ENCODE peak calls at places on chromosome 22, in seven cellular contexts. One of them, this sample, is unnamed.

GRCh38 chr22:19941365-19942070 is at the start of the genes COMT and TXNRD2:
- DNase-seq in M059J: peak
- DNase-seq in Calu3: peak
- DNase-seq in cerebellum: peak
- DNase-seq in naive thymus-derived CD4-positive, alpha-beta T cell: peak
- DNase-seq in NCI-H2171 treated with DMSO at 0.1 percent for 48 hours: peak
- DNase-seq in sigmoid colon: peak
- DNase-seq in this sample: no peak

GRCh38 chr22:41523464-41524221 is 20.6 kb downstream of the POLR3H start:
- DNase-seq in M059J: peak
- DNase-seq in Calu3: no peak
- DNase-seq in cerebellum: no peak
- DNase-seq in naive thymus-derived CD4-positive, alpha-beta T cell: no peak
- DNase-seq in NCI-H2171 treated with DMSO at 0.1 percent for 48 hours: no peak
- DNase-seq in sigmoid colon: no peak
- DNase-seq in this sample: no peak

GRCh38 chr22:17501679-17502285 is 61.5 kb upstream of the SLC25A18 start:
- DNase-seq in M059J: peak
- DNase-seq in Calu3: peak
- DNase-seq in cerebellum: peak
- DNase-seq in naive thymus-derived CD4-positive, alpha-beta T cell: no peak
- DNase-seq in NCI-H2171 treated with DMSO at 0.1 percent for 48 hours: peak
- DNase-seq in sigmoid colon: no peak
- DNase-seq in this sample: no peak

GRCh38 chr22:38133331-38133730 is 22.8 kb upstream of the BAIAP2L2 start:
- DNase-seq in M059J: no peak
- DNase-seq in Calu3: no peak
- DNase-seq in cerebellum: no peak
- DNase-seq in naive thymus-derived CD4-positive, alpha-beta T cell: no peak
- DNase-seq in NCI-H2171 treated with DMSO at 0.1 percent for 48 hours: no peak
- DNase-seq in sigmoid colon: no peak
- DNase-seq in this sample: peak

GRCh38 chr22:49295465-49295743 is 532.3 kb downstream of the BRD1 start:
- DNase-seq in M059J: no peak
- DNase-seq in Calu3: no peak
- DNase-seq in cerebellum: no peak
- DNase-seq in naive thymus-derived CD4-positive, alpha-beta T cell: no peak
- DNase-seq in NCI-H2171 treated with DMSO at 0.1 percent for 48 hours: peak
- DNase-seq in sigmoid colon: no peak
- DNase-seq in this sample: no peak

GRCh38 chr22:43090130-43090789 is 1.1 kb upstream of the TTLL1 start:
- DNase-seq in M059J: peak
- DNase-seq in Calu3: peak
- DNase-seq in cerebellum: peak
- DNase-seq in naive thymus-derived CD4-positive, alpha-beta T cell: peak
- DNase-seq in NCI-H2171 treated with DMSO at 0.1 percent for 48 hours: peak
- DNase-seq in sigmoid colon: peak
- DNase-seq in this sample: no peak

GRCh38 chr22:41682033-41682807 is 6.4 kb downstream of the SNU13 start:
- DNase-seq in M059J: no peak
- DNase-seq in Calu3: peak
- DNase-seq in cerebellum: peak
- DNase-seq in naive thymus-derived CD4-positive, alpha-beta T cell: peak
- DNase-seq in NCI-H2171 treated with DMSO at 0.1 percent for 48 hours: peak
- DNase-seq in sigmoid colon: peak
- DNase-seq in this sample: peak

GRCh38 chr22:31124290-31124689 is 1.5 kb downstream of the INPP5J start:
- DNase-seq in M059J: no peak
- DNase-seq in Calu3: no peak
- DNase-seq in cerebellum: no peak
- DNase-seq in naive thymus-derived CD4-positive, alpha-beta T cell: no peak
- DNase-seq in NCI-H2171 treated with DMSO at 0.1 percent for 48 hours: no peak
- DNase-seq in sigmoid colon: no peak
- DNase-seq in this sample: no peak

GRCh38 chr22:22616636-22617035 is 27.8 kb upstream of the GGTLC2 start:
- DNase-seq in M059J: no peak
- DNase-seq in Calu3: peak
- DNase-seq in cerebellum: no peak
- DNase-seq in naive thymus-derived CD4-positive, alpha-beta T cell: no peak
- DNase-seq in NCI-H2171 treated with DMSO at 0.1 percent for 48 hours: no peak
- DNase-seq in sigmoid colon: no peak
- DNase-seq in this sample: no peak

GRCh38 chr22:35517769-35518530 is 22.7 kb upstream of the RASD2 start:
- DNase-seq in M059J: no peak
- DNase-seq in Calu3: no peak
- DNase-seq in cerebellum: no peak
- DNase-seq in naive thymus-derived CD4-positive, alpha-beta T cell: no peak
- DNase-seq in NCI-H2171 treated with DMSO at 0.1 percent for 48 hours: no peak
- DNase-seq in sigmoid colon: no peak
- DNase-seq in this sample: no peak

GRCh38 chr22:29855611-29856181 is 17.6 kb upstream of the ASCC2 start:
- DNase-seq in M059J: no peak
- DNase-seq in Calu3: no peak
- DNase-seq in cerebellum: peak
- DNase-seq in naive thymus-derived CD4-positive, alpha-beta T cell: no peak
- DNase-seq in NCI-H2171 treated with DMSO at 0.1 percent for 48 hours: no peak
- DNase-seq in sigmoid colon: no peak
- DNase-seq in this sample: no peak

GRCh38 chr22:45905326-45905923 is 71.5 kb downstream of the WNT7B start:
- DNase-seq in M059J: no peak
- DNase-seq in Calu3: no peak
- DNase-seq in cerebellum: no peak
- DNase-seq in naive thymus-derived CD4-positive, alpha-beta T cell: no peak
- DNase-seq in NCI-H2171 treated with DMSO at 0.1 percent for 48 hours: no peak
- DNase-seq in sigmoid colon: no peak
- DNase-seq in this sample: no peak

GRCh38 chr22:43922123-43922522 is 1.5 kb upstream of the PNPLA3 start:
- DNase-seq in M059J: no peak
- DNase-seq in Calu3: peak
- DNase-seq in cerebellum: no peak
- DNase-seq in naive thymus-derived CD4-positive, alpha-beta T cell: no peak
- DNase-seq in NCI-H2171 treated with DMSO at 0.1 percent for 48 hours: no peak
- DNase-seq in sigmoid colon: no peak
- DNase-seq in this sample: no peak

GRCh38 chr22:17098379-17098819 is 13.6 kb downstream of the IL17RA start:
- DNase-seq in M059J: no peak
- DNase-seq in Calu3: no peak
- DNase-seq in cerebellum: no peak
- DNase-seq in naive thymus-derived CD4-positive, alpha-beta T cell: no peak
- DNase-seq in NCI-H2171 treated with DMSO at 0.1 percent for 48 hours: no peak
- DNase-seq in sigmoid colon: peak
- DNase-seq in this sample: no peak

GRCh38 chr22:28949788-28950187 is 66.4 kb downstream of the ZNRF3 start:
- DNase-seq in M059J: no peak
- DNase-seq in Calu3: no peak
- DNase-seq in cerebellum: no peak
- DNase-seq in naive thymus-derived CD4-positive, alpha-beta T cell: no peak
- DNase-seq in NCI-H2171 treated with DMSO at 0.1 percent for 48 hours: no peak
- DNase-seq in sigmoid colon: no peak
- DNase-seq in this sample: no peak

GRCh38 chr22:37991738-37992442 is 7.5 kb upstream of the SOX10 start:
- DNase-seq in M059J: no peak
- DNase-seq in Calu3: no peak
- DNase-seq in cerebellum: no peak
- DNase-seq in naive thymus-derived CD4-positive, alpha-beta T cell: no peak
- DNase-seq in NCI-H2171 treated with DMSO at 0.1 percent for 48 hours: no peak
- DNase-seq in sigmoid colon: no peak
- DNase-seq in this sample: no peak

GRCh38 chr22:30219668-30220278 is 26.8 kb downstream of the LIF start:
- DNase-seq in M059J: no peak
- DNase-seq in Calu3: no peak
- DNase-seq in cerebellum: no peak
- DNase-seq in naive thymus-derived CD4-positive, alpha-beta T cell: no peak
- DNase-seq in NCI-H2171 treated with DMSO at 0.1 percent for 48 hours: no peak
- DNase-seq in sigmoid colon: no peak
- DNase-seq in this sample: no peak

GRCh38 chr22:36081023-36081431 is 52.4 kb upstream of the RBFOX2 start:
- DNase-seq in M059J: peak
- DNase-seq in Calu3: no peak
- DNase-seq in cerebellum: no peak
- DNase-seq in naive thymus-derived CD4-positive, alpha-beta T cell: no peak
- DNase-seq in NCI-H2171 treated with DMSO at 0.1 percent for 48 hours: no peak
- DNase-seq in sigmoid colon: peak
- DNase-seq in this sample: no peak

GRCh38 chr22:24134090-24134846 is 47.0 kb upstream of the SUSD2 start:
- DNase-seq in M059J: no peak
- DNase-seq in Calu3: no peak
- DNase-seq in cerebellum: no peak
- DNase-seq in naive thymus-derived CD4-positive, alpha-beta T cell: no peak
- DNase-seq in NCI-H2171 treated with DMSO at 0.1 percent for 48 hours: no peak
- DNase-seq in sigmoid colon: no peak
- DNase-seq in this sample: peak

GRCh38 chr22:25196326-25196725 is 3.3 kb upstream of the CRYBB3 start:
- DNase-seq in M059J: no peak
- DNase-seq in Calu3: no peak
- DNase-seq in cerebellum: no peak
- DNase-seq in naive thymus-derived CD4-positive, alpha-beta T cell: no peak
- DNase-seq in NCI-H2171 treated with DMSO at 0.1 percent for 48 hours: no peak
- DNase-seq in sigmoid colon: no peak
- DNase-seq in this sample: no peak

GRCh38 chr22:46044718-46045458 is 67.9 kb upstream of the WNT7B start:
- DNase-seq in M059J: peak
- DNase-seq in Calu3: peak
- DNase-seq in cerebellum: no peak
- DNase-seq in naive thymus-derived CD4-positive, alpha-beta T cell: peak
- DNase-seq in NCI-H2171 treated with DMSO at 0.1 percent for 48 hours: no peak
- DNase-seq in sigmoid colon: peak
- DNase-seq in this sample: no peak

GRCh38 chr22:31344369-31345330 is 1.5 kb downstream of the PATZ1 start:
- DNase-seq in M059J: no peak
- DNase-seq in Calu3: no peak
- DNase-seq in cerebellum: no peak
- DNase-seq in naive thymus-derived CD4-positive, alpha-beta T cell: peak
- DNase-seq in NCI-H2171 treated with DMSO at 0.1 percent for 48 hours: no peak
- DNase-seq in sigmoid colon: peak
- DNase-seq in this sample: no peak

GRCh38 chr22:17782621-17783020 is 8.4 kb upstream of the BID start:
- DNase-seq in M059J: no peak
- DNase-seq in Calu3: no peak
- DNase-seq in cerebellum: no peak
- DNase-seq in naive thymus-derived CD4-positive, alpha-beta T cell: no peak
- DNase-seq in NCI-H2171 treated with DMSO at 0.1 percent for 48 hours: no peak
- DNase-seq in sigmoid colon: no peak
- DNase-seq in this sample: no peak

GRCh38 chr22:43945632-43946390 is 9.4 kb upstream of the SAMM50 start:
- DNase-seq in M059J: peak
- DNase-seq in Calu3: peak
- DNase-seq in cerebellum: no peak
- DNase-seq in naive thymus-derived CD4-positive, alpha-beta T cell: peak
- DNase-seq in NCI-H2171 treated with DMSO at 0.1 percent for 48 hours: no peak
- DNase-seq in sigmoid colon: no peak
- DNase-seq in this sample: peak

GRCh38 chr22:42066133-42066761 is 4.4 kb downstream of the NAGA start:
- DNase-seq in M059J: no peak
- DNase-seq in Calu3: no peak
- DNase-seq in cerebellum: peak
- DNase-seq in naive thymus-derived CD4-positive, alpha-beta T cell: peak
- DNase-seq in NCI-H2171 treated with DMSO at 0.1 percent for 48 hours: no peak
- DNase-seq in sigmoid colon: no peak
- DNase-seq in this sample: no peak

This sample was measured in dorsolateral prefrontal cortex.